ENCODE peak calls at places on chromosomes 5 and 9, in seven cellular contexts. H, V, U, X, W, M and G are unnamed samples.

GRCh38 chr5:58019614-58020013 is 440.3 kb downstream of the PLK2 start:
- DNase-seq in H (no peak), V (peak; percentile 44), U (peak; percentile 15), X (no peak), W (no peak), M (peak; percentile 80), G (no peak)

GRCh38 chr9:136013524-136014034 is 52.4 kb upstream of the UBAC1 start:
- DNase-seq in H (no peak), V (no peak), U (no peak), X (no peak), W (no peak), M (no peak), G (no peak)

GRCh38 chr5:464843-465590 is 22.0 kb downstream of the EXOC3 start:
- DNase-seq in H (no peak), V (no peak), U (no peak), X (no peak), W (peak; percentile 66), M (peak; percentile 35), G (no peak)

GRCh38 chr9:110330484-110331115 is 7.1 kb downstream of the TXNDC8 start:
- DNase-seq in H (no peak), V (no peak), U (peak; percentile 11), X (no peak), W (no peak), M (no peak), G (no peak)

GRCh38 chr5:45507174-45507573 is 189.0 kb downstream of the HCN1 start:
- DNase-seq in H (no peak), V (no peak), U (no peak), X (peak; percentile 15), W (no peak), M (no peak), G (no peak)

GRCh38 chr9:137082925-137083290 is 3.9 kb upstream of the MAN1B1 start:
- DNase-seq in H (no peak), V (no peak), U (no peak), X (no peak), W (no peak), M (no peak), G (no peak)

GRCh38 chr9:129626944-129627297 is 958 bp downstream of the NTMT1 start:
- DNase-seq in H (peak; percentile 63), V (no peak), U (peak; percentile 68), X (no peak), W (no peak), M (no peak), G (no peak)

GRCh38 chr5:178231736-178232123 is 872 bp downstream of the PHYKPL start:
- DNase-seq in H (no peak), V (no peak), U (no peak), X (no peak), W (no peak), M (no peak), G (peak; percentile 25)

GRCh38 chr5:150103678-150104549 is 17.6 kb upstream of the CSF1R start:
- DNase-seq in H (no peak), V (peak; percentile 8), U (no peak), X (no peak), W (no peak), M (peak; percentile 39), G (no peak)

GRCh38 chr5:181173420-181174342 is 26.3 kb downstream of the OR2V2 start:
- DNase-seq in H (peak; percentile 96), V (no peak), U (no peak), X (no peak), W (no peak), M (no peak), G (peak; percentile 59)

GRCh38 chr5:172724658-172725183 is 46.3 kb downstream of the DUSP1 start:
- DNase-seq in H (no peak), V (no peak), U (no peak), X (no peak), W (no peak), M (no peak), G (no peak)

GRCh38 chr9:37626708-37627293 is 24.0 kb upstream of the FRMPD1 start:
- DNase-seq in H (no peak), V (no peak), U (no peak), X (no peak), W (no peak), M (no peak), G (no peak)

GRCh38 chr9:114140401-114140800 is 14.9 kb upstream of the COL27A1 start:
- DNase-seq in H (no peak), V (no peak), U (no peak), X (no peak), W (no peak), M (no peak), G (no peak)

GRCh38 chr5:1733369-1733768 is 66.3 kb downstream of the MRPL36 start:
- DNase-seq in H (no peak), V (peak; percentile 6), U (no peak), X (no peak), W (no peak), M (peak; percentile 11), G (no peak)

GRCh38 chr9:96721303-96721702 is 56.6 kb downstream of the ZNF510 start:
- DNase-seq in H (no peak), V (no peak), U (no peak), X (no peak), W (no peak), M (no peak), G (no peak)

GRCh38 chr9:97372580-97372979 is 39.3 kb upstream of the TDRD7 start:
- DNase-seq in H (no peak), V (no peak), U (no peak), X (no peak), W (no peak), M (no peak), G (no peak)

GRCh38 chr5:157761690-157762611 is 18.4 kb downstream of the LSM11 start:
- DNase-seq in H (peak; percentile 66), V (peak; percentile 69), U (no peak), X (no peak), W (no peak), M (no peak), G (peak; percentile 80)

GRCh38 chr9:126062158-126062929 is 264.3 kb upstream of the MVB12B start:
- DNase-seq in H (no peak), V (no peak), U (no peak), X (no peak), W (no peak), M (no peak), G (no peak)

GRCh38 chr9:69174645-69175487 is 789 bp downstream of the TJP2 start:
- DNase-seq in H (peak; percentile 67), V (no peak), U (peak; percentile 95), X (no peak), W (peak; percentile 82), M (no peak), G (peak; percentile 54)

GRCh38 chr5:174735498-174736350 is 11.3 kb downstream of the MSX2 start:
- DNase-seq in H (peak; percentile 94), V (peak; percentile 19), U (no peak), X (no peak), W (no peak), M (no peak), G (peak; percentile 88)

GRCh38 chr5:55634866-55635265 is 77.3 kb downstream of the SLC38A9 start:
- DNase-seq in H (no peak), V (no peak), U (no peak), X (no peak), W (no peak), M (no peak), G (no peak)

GRCh38 chr5:150085191-150085912 is 1.0 kb downstream of the CSF1R start:
- DNase-seq in H (no peak), V (no peak), U (no peak), X (no peak), W (peak; percentile 54), M (no peak), G (no peak)

GRCh38 chr9:123960366-123960765 is 30.4 kb upstream of the DENND1A start:
- DNase-seq in H (no peak), V (no peak), U (no peak), X (no peak), W (no peak), M (no peak), G (no peak)

GRCh38 chr9:135130266-135130976 is 43.0 kb downstream of the OLFM1 start:
- DNase-seq in H (no peak), V (no peak), U (no peak), X (no peak), W (no peak), M (no peak), G (no peak)

GRCh38 chr5:58054018-58054417 is 405.9 kb downstream of the PLK2 start:
- DNase-seq in H (no peak), V (no peak), U (no peak), X (no peak), W (no peak), M (no peak), G (no peak)

GRCh38 chr9:24391095-24391494 is 154.6 kb downstream of the IZUMO3 start:
- DNase-seq in H (peak; percentile 79), V (no peak), U (no peak), X (no peak), W (no peak), M (no peak), G (no peak)

GRCh38 chr5:170523830-170524229 is 20.0 kb downstream of the KCNIP1 start:
- DNase-seq in H (no peak), V (no peak), U (no peak), X (no peak), W (no peak), M (no peak), G (no peak)

GRCh38 chr5:106749826-106750225 is 920.9 kb downstream of the EFNA5 start:
- DNase-seq in H (no peak), V (no peak), U (no peak), X (no peak), W (no peak), M (no peak), G (no peak)

GRCh38 chr9:111036946-111037743 is 1.1 kb downstream of the LPAR1 start:
- DNase-seq in H (peak; percentile 66), V (no peak), U (no peak), X (no peak), W (no peak), M (no peak), G (peak; percentile 61)

GRCh38 chr5:65832603-65833228 is 93.7 kb upstream of the ERBIN start:
- DNase-seq in H (no peak), V (no peak), U (no peak), X (no peak), W (no peak), M (no peak), G (no peak)